ENCODE peak calls at places on chromosomes 3 and 15, in nine cellular contexts. C is cardiac muscle cell, T is Peyer's patch, M is WTC11, L is foreskin fibroblast, J is GM23338, K is GM20000, R is fibroblast of lung, A is endodermal cell. N is an unnamed sample.

GRCh38 chr15:66838671-66839239 is 136.7 kb downstream of the SMAD6 start:
- DNase-seq in C (peak), T (no peak), M (no peak), L (peak), J (peak), K (no peak), R (peak), A (peak), N (no peak)

GRCh38 chr3:179658584-179658983 is 5.7 kb downstream of the USP13 start:
- DNase-seq in C (no peak), T (no peak), M (no peak), L (no peak), J (no peak), K (no peak), R (no peak), A (no peak), N (no peak)

GRCh38 chr3:125003369-125003853 is 52.4 kb downstream of the HEG1 start:
- DNase-seq in C (peak), T (no peak), M (no peak), L (peak), J (no peak), K (no peak), R (peak), A (no peak), N (no peak)

GRCh38 chr3:156216852-156217251 is 96.5 kb downstream of the KCNAB1 start:
- DNase-seq in C (no peak), T (no peak), M (no peak), L (no peak), J (no peak), K (no peak), R (no peak), A (no peak), N (no peak)

GRCh38 chr3:12139111-12139511 is 19.6 kb downstream of the TIMP4 start:
- DNase-seq in C (peak), T (no peak), M (peak), L (peak), J (peak), K (no peak), R (peak), A (peak), N (no peak)

GRCh38 chr3:140180603-140181002 is 245.6 kb downstream of the CLSTN2 start:
- DNase-seq in C (no peak), T (no peak), M (no peak), L (peak), J (no peak), K (no peak), R (no peak), A (no peak), N (no peak)

GRCh38 chr15:25783607-25784131 is 79.5 kb downstream of the ATP10A start:
- DNase-seq in C (peak), T (no peak), M (peak), L (peak), J (peak), K (no peak), R (peak), A (peak), N (peak)

GRCh38 chr3:38843898-38844297 is 27.9 kb upstream of the SCN10A start:
- DNase-seq in C (peak), T (no peak), M (no peak), L (peak), J (peak), K (no peak), R (peak), A (no peak), N (no peak)

GRCh38 chr3:152636651-152637050 is 198.3 kb upstream of the P2RY1 start:
- DNase-seq in C (no peak), T (no peak), M (no peak), L (no peak), J (no peak), K (no peak), R (no peak), A (no peak), N (no peak)

DNA sequence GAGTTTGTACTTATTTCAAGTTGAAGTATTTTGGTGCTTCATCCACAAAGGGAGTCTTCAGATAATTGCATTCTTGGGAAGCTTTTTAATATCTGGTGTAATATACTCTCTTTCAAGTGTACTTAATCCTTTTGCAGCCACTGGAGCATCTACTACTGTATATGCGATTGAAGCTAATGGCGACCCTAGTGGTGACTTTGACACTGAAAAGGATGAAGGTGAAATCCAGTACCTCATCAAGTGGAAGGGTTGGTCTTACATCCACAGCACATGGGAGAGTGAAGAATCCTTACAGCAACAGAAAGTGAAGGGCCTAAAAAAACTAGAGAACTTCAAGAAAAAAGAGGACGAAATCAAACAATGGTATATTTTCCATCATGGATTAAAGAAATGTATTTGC is 42.6 kb downstream of the CHD2 start:
- DNase-seq in C (no peak), T (no peak), M (no peak), L (no peak), J (peak), K (no peak), R (no peak), A (no peak), N (no peak)
- TF ChIP-seq CTCF in C (no peak), T (no peak), M (no peak), L (no peak), J (peak), K (no peak), R (no peak), A (peak), N (no peak)

DNA sequence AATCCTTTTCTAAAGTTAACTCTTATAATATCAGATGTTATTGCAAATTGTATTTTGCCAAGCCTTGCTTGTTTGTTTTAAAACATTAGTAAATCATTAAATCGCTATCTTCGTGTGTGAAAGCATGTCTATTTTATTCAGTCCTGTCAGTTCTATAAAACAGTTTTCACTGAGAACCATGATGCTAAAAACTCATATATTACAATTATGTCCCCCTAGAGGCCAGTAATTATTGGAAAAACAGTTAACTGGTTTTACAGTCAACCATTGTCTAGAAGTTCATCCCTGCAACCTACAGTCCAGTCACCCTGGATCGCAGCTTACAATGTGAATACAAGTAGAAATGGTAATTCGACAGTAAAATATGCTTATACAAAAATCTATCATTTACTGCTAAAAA is 311.5 kb upstream of the ROBO2 start:
- DNase-seq in C (no peak), T (no peak), M (no peak), L (peak), J (no peak), K (no peak), R (no peak), A (no peak), N (no peak)
- TF ChIP-seq CTCF in C (no peak), T (no peak), M (no peak), L (no peak), J (no peak), K (no peak), R (no peak), A (peak), N (no peak)

GRCh38 chr15:77791994-77792393 is 159.3 kb upstream of the LINGO1 start:
- DNase-seq in C (no peak), T (no peak), M (no peak), L (no peak), J (no peak), K (no peak), R (no peak), A (no peak), N (no peak)
- TF ChIP-seq CTCF in C (no peak), T (no peak), M (no peak), L (no peak), J (no peak), K (no peak), R (no peak), A (no peak), N (no peak)

GRCh38 chr3:128726691-128727031 is 678 bp downstream of the RAB7A start:
- DNase-seq in C (peak), T (peak), M (peak), L (peak), J (peak), K (no peak), R (peak), A (peak), N (peak)

GRCh38 chr3:128725547-128725931 is 444 bp upstream of the RAB7A start:
- DNase-seq in C (no peak), T (no peak), M (no peak), L (no peak), J (no peak), K (peak), R (no peak), A (no peak), N (no peak)

GRCh38 chr3:128727485-128727884 is 1.5 kb downstream of the RAB7A start:
- DNase-seq in C (no peak), T (no peak), M (no peak), L (no peak), J (no peak), K (no peak), R (no peak), A (no peak), N (no peak)

GRCh38 chr3:128727059-128727458 is 1.1 kb downstream of the RAB7A start:
- DNase-seq in C (no peak), T (no peak), M (no peak), L (no peak), J (no peak), K (no peak), R (no peak), A (no peak), N (no peak)

GRCh38 chr3:128725932-128726690 is at the start of gene RAB7A:
- DNase-seq in C (peak), T (peak), M (peak), L (peak), J (peak), K (peak), R (peak), A (peak), N (peak)
- TF ChIP-seq CTCF in C (no peak), T (peak), M (no peak), L (no peak), J (no peak), K (no peak), R (no peak), A (no peak), N (peak)

GRCh38 chr3:188946351-188946750 is 225.4 kb upstream of the TPRG1 start:
- DNase-seq in C (no peak), T (no peak), M (no peak), L (no peak), J (no peak), K (no peak), R (no peak), A (no peak), N (no peak)

GRCh38 chr3:188946837-188947236 is 224.9 kb upstream of the TPRG1 start:
- DNase-seq in C (peak), T (no peak), M (no peak), L (peak), J (no peak), K (no peak), R (no peak), A (no peak), N (no peak)

GRCh38 chr3:188947983-188948657 is 223.7 kb upstream of the TPRG1 start:
- DNase-seq in C (peak), T (peak), M (peak), L (peak), J (peak), K (no peak), R (peak), A (peak), N (peak)

GRCh38 chr3:188948658-188949400 is 222.9 kb upstream of the TPRG1 start:
- DNase-seq in C (peak), T (no peak), M (no peak), L (peak), J (no peak), K (no peak), R (peak), A (peak), N (no peak)

GRCh38 chr3:188947401-188947982 is 224.3 kb upstream of the TPRG1 start:
- DNase-seq in C (peak), T (peak), M (peak), L (peak), J (peak), K (no peak), R (peak), A (peak), N (peak)
- TF ChIP-seq CTCF in C (peak), T (peak), M (peak), L (peak), J (peak), K (no peak), R (peak), A (peak), N (peak)

GRCh38 chr15:75235760-75236729 is 22.1 kb upstream of the GOLGA6C start:
- DNase-seq in C (no peak), T (no peak), M (peak), L (no peak), J (no peak), K (peak), R (no peak), A (no peak), N (no peak)
- TF ChIP-seq CTCF in C (no peak), T (no peak), M (no peak), L (no peak), J (no peak), K (no peak), R (no peak), A (no peak), N (no peak)

GRCh38 chr3:45333549-45333948 is 54.8 kb upstream of the LARS2 start:
- DNase-seq in C (peak), T (no peak), M (no peak), L (peak), J (no peak), K (no peak), R (no peak), A (peak), N (no peak)
- TF ChIP-seq CTCF in C (no peak), T (no peak), M (no peak), L (no peak), J (peak), K (no peak), R (no peak), A (no peak), N (no peak)

DNA sequence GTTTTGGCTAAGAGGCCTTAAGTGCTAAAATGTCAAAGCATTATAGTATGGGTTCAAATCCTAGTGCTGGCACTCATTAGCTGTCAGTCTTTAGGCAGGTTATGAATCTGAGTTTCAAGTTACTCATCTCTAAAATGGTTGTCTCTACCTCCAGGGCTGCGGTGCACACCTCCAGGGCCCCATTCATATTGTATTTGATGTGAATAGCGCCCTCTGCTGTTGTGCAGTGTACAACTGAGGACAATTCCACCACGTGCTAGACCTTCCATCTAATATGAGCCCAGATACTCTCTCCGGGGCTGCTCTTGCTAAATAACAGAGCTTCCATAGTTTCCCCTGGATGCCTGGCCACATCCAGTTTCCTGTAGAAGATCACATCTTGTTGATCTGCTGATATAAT is 54.3 kb downstream of the OXNAD1 start:
- DNase-seq in C (no peak), T (peak), M (peak), L (no peak), J (peak), K (no peak), R (no peak), A (peak), N (no peak)
- TF ChIP-seq CTCF in C (peak), T (peak), M (peak), L (peak), J (peak), K (peak), R (no peak), A (peak), N (peak)

GRCh38 chr15:84721381-84721780 is 5.4 kb upstream of the SEC11A start:
- DNase-seq in C (no peak), T (no peak), M (no peak), L (no peak), J (no peak), K (no peak), R (no peak), A (no peak), N (no peak)

GRCh38 chr15:84714372-84714771 is 1.6 kb downstream of the SEC11A start:
- DNase-seq in C (no peak), T (no peak), M (no peak), L (no peak), J (no peak), K (no peak), R (no peak), A (no peak), N (no peak)

GRCh38 chr15:84714816-84715215 is 1.1 kb downstream of the SEC11A start:
- DNase-seq in C (no peak), T (no peak), M (no peak), L (no peak), J (no peak), K (no peak), R (no peak), A (no peak), N (no peak)

GRCh38 chr15:84716036-84716732 is at the start of gene SEC11A:
- DNase-seq in C (peak), T (peak), M (peak), L (peak), J (peak), K (peak), R (peak), A (peak), N (peak)

DNA sequence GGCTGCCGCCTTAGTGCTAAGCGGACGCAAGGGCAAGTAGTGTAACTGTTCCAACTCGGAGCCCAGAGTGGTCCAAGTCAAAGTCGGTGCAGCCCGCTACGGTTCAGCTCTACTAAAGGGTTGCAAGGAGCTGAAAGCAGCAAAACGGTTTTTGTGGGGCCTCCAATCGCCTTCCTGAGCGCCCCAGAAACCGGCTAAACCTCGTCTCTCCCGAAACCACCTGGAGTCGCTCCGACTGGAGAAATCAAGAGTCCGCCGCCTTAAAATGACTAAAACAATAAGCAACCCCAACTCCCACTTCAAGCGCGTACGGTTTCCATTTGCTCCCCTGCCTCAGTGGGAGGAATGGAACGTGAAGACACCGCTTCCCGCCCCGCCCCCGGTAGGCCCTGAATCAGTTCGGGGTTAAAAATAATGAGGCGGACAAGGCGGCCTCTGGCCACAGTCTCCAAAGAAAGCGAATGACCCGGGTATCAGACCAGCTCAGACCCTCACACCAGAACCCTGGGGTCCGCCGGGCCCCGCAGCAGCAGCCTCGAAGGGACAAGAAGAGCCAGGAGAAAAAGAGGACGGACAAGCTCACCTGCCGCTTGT is 400 bp downstream of the SEC11A start:
- DNase-seq in C (peak), T (peak), M (no peak), L (peak), J (peak), K (peak), R (peak), A (peak), N (peak)
- TF ChIP-seq CTCF in C (no peak), T (no peak), M (no peak), L (no peak), J (no peak), K (no peak), R (no peak), A (no peak), N (no peak)